ENCODE peak calls at places on chromosomes 11 and 22, in seven cellular contexts. Y is fibroblast of lung, A is AG04450, K is cardiac fibroblast, N is GM20000, F is endodermal cell, L is vagina. Q is an unnamed sample.

GRCh38 chr22:25067851-25068421 is 115.4 kb downstream of the KIAA1671 start:
- DNase-seq in Y (no peak), A (no peak), K (no peak), N (no peak), F (no peak), L (no peak), Q (peak)

GRCh38 chr11:1937616-1938342 is 9.4 kb upstream of the MRPL23 start:
- DNase-seq in Y (no peak), A (no peak), K (no peak), N (peak), F (no peak), L (no peak), Q (peak)

GRCh38 chr11:17076517-17077239 is 789 bp downstream of the RPS13 start:
- DNase-seq in Y (peak), A (no peak), K (peak), N (no peak), F (no peak), L (no peak), Q (no peak)

GRCh38 chr11:62179995-62180394 is 10.0 kb upstream of the SCGB1D1 start:
- DNase-seq in Y (no peak), A (no peak), K (no peak), N (no peak), F (no peak), L (no peak), Q (no peak)

GRCh38 chr11:61782841-61783240 is 9.6 kb downstream of the TMEM258 start:
- DNase-seq in Y (no peak), A (no peak), K (no peak), N (no peak), F (no peak), L (no peak), Q (no peak)

GRCh38 chr22:40855960-40856512 is 403 bp downstream of the ST13 start:
- DNase-seq in Y (peak), A (no peak), K (peak), N (peak), F (peak), L (no peak), Q (no peak)

GRCh38 chr11:9533053-9533452 is 40.4 kb upstream of the WEE1 start:
- DNase-seq in Y (no peak), A (no peak), K (no peak), N (no peak), F (no peak), L (no peak), Q (no peak)

GRCh38 chr11:104765401-104765800 is 132.9 kb downstream of the CASP12 start:
- DNase-seq in Y (peak), A (no peak), K (no peak), N (no peak), F (no peak), L (no peak), Q (no peak)

GRCh38 chr11:116199182-116199581 is 573.6 kb downstream of the BUD13 start:
- DNase-seq in Y (no peak), A (no peak), K (no peak), N (no peak), F (no peak), L (no peak), Q (no peak)

GRCh38 chr11:82895437-82896091 is 4.7 kb downstream of the PRCP start:
- DNase-seq in Y (no peak), A (no peak), K (no peak), N (peak), F (no peak), L (no peak), Q (no peak)

GRCh38 chr11:133903056-133903455 is 53.7 kb downstream of the IGSF9B start:
- DNase-seq in Y (no peak), A (no peak), K (no peak), N (no peak), F (no peak), L (no peak), Q (no peak)

GRCh38 chr11:79312591-79313267 is 128.1 kb downstream of the TENM4 start:
- DNase-seq in Y (peak), A (no peak), K (no peak), N (no peak), F (no peak), L (no peak), Q (no peak)

GRCh38 chr11:32052218-32052617 is 38.7 kb upstream of the RCN1 start:
- DNase-seq in Y (peak), A (peak), K (peak), N (peak), F (peak), L (no peak), Q (no peak)

GRCh38 chr22:17847360-17848078 is 73.2 kb upstream of the BID start:
- DNase-seq in Y (no peak), A (no peak), K (no peak), N (no peak), F (peak), L (no peak), Q (no peak)

GRCh38 chr11:13189561-13190435 is 87.8 kb upstream of the BMAL1 start:
- DNase-seq in Y (no peak), A (no peak), K (peak), N (no peak), F (no peak), L (no peak), Q (no peak)

GRCh38 chr22:29032014-29032475 is 29.6 kb downstream of the C22orf31 start:
- DNase-seq in Y (no peak), A (no peak), K (peak), N (no peak), F (peak), L (no peak), Q (no peak)

GRCh38 chr22:35592418-35592967 is 24.6 kb downstream of the MB start:
- DNase-seq in Y (no peak), A (no peak), K (no peak), N (no peak), F (no peak), L (no peak), Q (no peak)

GRCh38 chr11:126357969-126358762 is 2.7 kb downstream of the ST3GAL4 start:
- DNase-seq in Y (no peak), A (no peak), K (no peak), N (no peak), F (no peak), L (no peak), Q (no peak)

GRCh38 chr11:64230985-64231365 is 627 bp downstream of the DNAJC4 start:
- DNase-seq in Y (no peak), A (no peak), K (no peak), N (no peak), F (no peak), L (no peak), Q (no peak)

GRCh38 chr22:46659791-46660186 is 39.6 kb downstream of the GRAMD4 start:
- DNase-seq in Y (no peak), A (no peak), K (no peak), N (no peak), F (no peak), L (no peak), Q (no peak)

GRCh38 chr22:31230155-31230870 is 18.2 kb downstream of the LIMK2 start:
- DNase-seq in Y (peak), A (no peak), K (peak), N (peak), F (no peak), L (no peak), Q (no peak)

GRCh38 chr11:67066333-67066709 is 9.7 kb downstream of the RHOD start:
- DNase-seq in Y (no peak), A (no peak), K (no peak), N (no peak), F (no peak), L (no peak), Q (no peak)

GRCh38 chr11:63508009-63508408 is 2.1 kb downstream of the LGALS12 start:
- DNase-seq in Y (no peak), A (no peak), K (peak), N (no peak), F (peak), L (no peak), Q (no peak)

GRCh38 chr11:43632171-43632570 is 48.4 kb upstream of the HSD17B12 start:
- DNase-seq in Y (no peak), A (no peak), K (no peak), N (no peak), F (no peak), L (no peak), Q (no peak)

GRCh38 chr22:50571264-50572175 is 6.7 kb downstream of the CPT1B start:
- DNase-seq in Y (no peak), A (no peak), K (no peak), N (no peak), F (no peak), L (no peak), Q (no peak)

GRCh38 chr11:17385926-17386325 is 2.5 kb downstream of the KCNJ11 start:
- DNase-seq in Y (no peak), A (no peak), K (no peak), N (no peak), F (no peak), L (no peak), Q (no peak)

DNA sequence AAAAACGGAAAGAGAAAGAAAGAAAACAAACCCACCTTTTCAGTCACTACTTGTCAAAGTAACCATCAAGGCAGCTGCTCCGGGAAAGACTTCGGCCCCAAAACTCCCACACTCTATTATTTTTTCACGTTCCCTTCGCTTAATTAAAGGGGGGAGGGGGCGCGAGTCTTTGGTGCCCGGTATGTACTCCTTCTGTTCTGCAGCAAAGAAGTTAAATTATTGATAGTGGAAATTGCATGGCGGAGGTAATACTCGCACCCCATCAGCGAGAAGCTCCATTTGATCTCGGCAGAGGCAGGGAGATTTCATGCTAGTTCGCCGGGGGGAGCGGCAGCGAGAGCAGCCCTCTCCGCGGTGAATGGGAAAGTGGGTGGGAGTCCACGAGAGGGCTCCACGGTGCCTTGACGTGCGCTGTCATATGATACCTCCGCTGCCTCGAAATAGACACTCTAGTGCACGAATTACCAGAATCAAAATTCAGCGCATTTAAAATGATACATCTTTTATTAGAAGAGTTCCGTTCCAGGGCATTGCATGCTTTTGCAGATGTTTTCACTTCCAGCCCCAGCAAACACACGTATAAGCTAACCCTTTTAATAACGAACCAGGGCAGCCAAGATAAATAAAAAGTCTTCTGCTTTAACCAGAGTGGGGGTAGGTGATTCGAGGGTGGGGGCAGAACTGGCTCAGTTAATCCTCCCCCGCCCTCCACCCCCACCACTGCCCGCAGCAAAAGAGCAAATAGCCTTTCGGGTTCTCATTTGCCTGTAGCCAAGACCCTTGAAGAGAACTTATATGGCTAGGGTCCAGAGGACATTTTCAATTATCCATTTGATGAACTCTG is 1.2 kb upstream of the BDNF start:
- DNase-seq in Y (peak), A (no peak), K (peak), N (no peak), F (no peak), L (no peak), Q (no peak)
- TF ChIP-seq CTCF in Y (peak), A (peak), K (peak), N (no peak), F (no peak), L (no peak), Q (no peak)

DNA sequence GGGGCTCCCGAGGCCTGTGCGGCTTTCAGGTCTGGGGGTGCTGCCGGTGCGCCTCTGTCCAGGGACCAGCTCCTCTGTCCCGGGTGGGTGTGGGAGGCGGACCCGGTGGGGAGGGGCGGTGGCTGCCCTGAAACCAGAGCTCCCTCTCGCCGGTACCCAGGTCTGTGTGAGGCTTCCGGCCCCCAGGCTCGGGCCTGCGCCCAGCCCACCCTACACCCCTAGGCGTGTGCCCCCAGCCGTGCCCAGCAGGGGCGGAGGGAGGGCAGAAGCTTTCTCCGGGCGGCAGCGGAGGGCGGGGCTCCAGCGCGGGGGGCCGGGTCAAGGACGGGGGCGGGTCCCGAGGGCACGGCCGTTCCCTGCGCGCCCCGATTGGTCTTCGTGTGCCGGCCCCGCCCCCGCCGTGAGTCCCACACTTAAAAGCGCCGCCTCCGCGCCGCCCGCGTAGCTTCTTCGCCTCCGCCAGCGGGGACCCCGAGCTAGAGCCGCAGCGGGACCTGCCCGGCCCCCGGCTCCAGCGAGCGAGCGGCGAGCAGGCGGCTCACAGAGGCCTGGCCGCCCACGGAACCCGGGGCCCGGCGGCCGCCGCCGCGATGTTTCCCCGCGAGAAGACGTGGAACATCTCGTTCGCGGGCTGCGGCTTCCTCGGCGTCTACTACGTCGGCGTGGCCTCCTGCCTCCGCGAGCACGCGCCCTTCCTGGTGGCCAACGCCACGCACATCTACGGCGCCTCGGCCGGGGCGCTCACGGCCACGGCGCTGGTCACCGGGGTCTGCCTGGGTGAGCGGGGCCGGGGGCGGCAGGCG is 616 bp downstream of the PNPLA2 start:
- DNase-seq in Y (peak), A (peak), K (peak), N (peak), F (peak), L (no peak), Q (peak)
- TF ChIP-seq CTCF in Y (no peak), A (peak), K (peak), N (no peak), F (no peak), L (no peak), Q (peak)

DNA sequence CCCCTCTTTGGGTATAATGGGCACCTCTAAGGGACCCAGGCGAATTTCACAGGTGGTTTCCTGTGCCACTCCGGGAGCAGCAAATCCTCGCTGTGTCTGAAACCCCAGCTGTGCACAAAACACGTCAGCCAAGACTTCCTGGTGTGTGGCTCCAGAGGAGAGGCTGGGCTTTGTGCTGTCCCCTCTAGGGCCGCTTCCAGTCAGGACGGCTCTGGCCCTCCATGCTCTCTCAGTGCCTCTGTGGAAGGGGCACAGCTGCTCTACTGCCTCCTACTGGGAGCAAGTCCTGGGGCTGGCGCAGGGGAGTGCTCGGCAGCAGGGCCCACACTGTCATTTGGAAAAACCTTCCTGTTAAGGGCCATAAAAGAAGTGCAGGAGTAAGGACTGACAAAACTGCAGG is 23.7 kb upstream of the ARFGAP3 start:
- DNase-seq in Y (no peak), A (no peak), K (no peak), N (no peak), F (peak), L (no peak), Q (no peak)
- TF ChIP-seq CTCF in Y (no peak), A (peak), K (peak), N (no peak), F (peak), L (no peak), Q (no peak)

GRCh38 chr22:23158516-23159286 is 13.4 kb downstream of the RAB36 start:
- DNase-seq in Y (no peak), A (no peak), K (no peak), N (no peak), F (peak), L (no peak), Q (no peak)
- TF ChIP-seq CTCF in Y (no peak), A (no peak), K (no peak), N (no peak), F (no peak), L (no peak), Q (no peak)

GRCh38 chr11:65745049-65745448 is 24.5 kb upstream of the RNASEH2C start:
- DNase-seq in Y (no peak), A (no peak), K (no peak), N (no peak), F (no peak), L (no peak), Q (no peak)

GRCh38 chr11:65744699-65745042 is 24.1 kb upstream of the RNASEH2C start:
- DNase-seq in Y (no peak), A (no peak), K (no peak), N (no peak), F (no peak), L (no peak), Q (no peak)

GRCh38 chr11:65741185-65741584 is 20.6 kb upstream of the RNASEH2C start:
- DNase-seq in Y (no peak), A (no peak), K (no peak), N (no peak), F (no peak), L (no peak), Q (no peak)

GRCh38 chr11:65742353-65742752 is 21.8 kb upstream of the RNASEH2C start:
- DNase-seq in Y (no peak), A (no peak), K (no peak), N (no peak), F (no peak), L (no peak), Q (no peak)

DNA sequence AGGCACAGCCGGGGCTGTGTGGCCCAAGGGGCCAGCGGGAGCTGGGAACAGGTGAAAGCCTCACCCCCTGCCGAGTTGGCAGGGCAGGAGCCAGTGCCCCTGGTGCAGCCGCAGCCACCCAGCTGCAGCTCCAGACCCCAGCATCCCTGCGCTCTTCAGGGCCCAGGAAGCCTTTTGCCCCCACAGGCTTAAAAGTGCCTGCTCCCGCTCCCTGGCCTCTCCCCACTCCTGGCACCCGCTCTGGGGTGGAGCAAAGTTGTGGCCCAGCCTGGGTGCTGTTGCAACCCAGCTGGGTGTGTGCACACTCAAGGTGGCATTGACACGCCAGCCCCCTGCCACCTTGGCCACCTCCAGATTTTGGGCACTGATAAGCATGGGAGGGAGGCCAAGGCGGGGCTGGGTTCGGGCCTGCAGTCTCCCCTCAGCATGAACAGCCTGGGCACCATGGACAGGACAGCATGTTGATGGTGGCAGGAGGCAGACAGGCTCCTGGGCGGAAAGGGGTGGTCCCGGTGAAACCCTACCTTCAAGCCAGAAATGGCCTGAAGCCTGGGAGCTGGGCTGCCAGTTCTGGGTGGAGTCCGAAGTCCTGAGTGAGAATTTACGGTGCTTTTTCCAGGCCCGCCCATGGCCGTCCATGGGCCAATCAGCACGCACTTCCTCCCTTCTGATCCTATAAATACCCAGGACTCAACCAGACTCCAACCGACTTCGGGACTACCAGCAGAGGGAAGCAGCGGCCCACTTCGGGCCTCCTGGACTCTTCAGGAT is 23.5 kb upstream of the RNASEH2C start:
- DNase-seq in Y (peak), A (no peak), K (peak), N (no peak), F (peak), L (no peak), Q (peak)
- TF ChIP-seq CTCF in Y (no peak), A (peak), K (peak), N (no peak), F (peak), L (no peak), Q (peak)

GRCh38 chr11:130191896-130192295 is 32.3 kb downstream of the ST14 start:
- DNase-seq in Y (no peak), A (no peak), K (no peak), N (no peak), F (no peak), L (no peak), Q (no peak)
- TF ChIP-seq CTCF in Y (no peak), A (no peak), K (no peak), N (no peak), F (no peak), L (no peak), Q (no peak)

DNA sequence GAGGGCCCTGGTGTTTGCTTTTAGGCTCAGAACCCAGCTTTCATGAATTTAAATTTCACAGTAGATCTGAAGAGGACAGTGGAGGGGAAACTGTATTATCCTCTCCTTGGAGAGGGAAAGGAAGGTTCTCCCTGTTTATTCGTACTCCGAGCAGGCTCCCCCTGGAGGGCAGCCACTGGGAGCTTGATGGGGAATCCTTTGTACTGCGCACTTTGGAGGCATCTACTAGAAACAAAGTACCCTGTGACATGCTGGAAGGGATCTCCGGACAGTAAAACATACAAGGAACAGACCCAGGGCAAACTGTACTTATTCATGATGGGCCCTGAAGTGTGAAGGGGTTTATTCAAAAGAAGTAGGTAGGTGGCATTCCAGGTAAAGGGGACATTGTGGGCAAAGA is 27.2 kb downstream of the NAV2 start:
- DNase-seq in Y (peak), A (no peak), K (peak), N (no peak), F (peak), L (no peak), Q (no peak)
- TF ChIP-seq CTCF in Y (peak), A (peak), K (peak), N (no peak), F (peak), L (no peak), Q (no peak)